ENCODE peak calls at places on chromosomes 7 and 10, in five cellular contexts. W is CD4-positive, alpha-beta T cell; N is heart right ventricle; C is uterus; Q is upper lobe of left lung. I is an unnamed sample.

GRCh38 chr7:82050134-82050533 is 280.3 kb upstream of the HGF start:
- DNase-seq in W (no peak), Q (no peak), N (no peak), C (no peak), I (peak)

GRCh38 chr10:3099291-3100092 is 32.1 kb downstream of the PFKP start:
- DNase-seq in W (no peak), Q (peak), C (no peak), N (no peak), I (no peak)

GRCh38 chr7:82740246-82740848 is 296.8 kb upstream of the CACNA2D1 start:
- DNase-seq in Q (peak), C (no peak), W (no peak), N (peak), I (peak)

GRCh38 chr10:2329082-2329481 is 591.8 kb upstream of the ADARB2 start:
- DNase-seq in Q (no peak), W (no peak), C (no peak), N (no peak), I (no peak)

GRCh38 chr10:118800920-118801319 is 46.1 kb upstream of the CACUL1 start:
- DNase-seq in Q (no peak), W (no peak), C (no peak), N (peak), I (peak)

GRCh38 chr10:404341-404740 is 269.1 kb downstream of the ZMYND11 start:
- DNase-seq in C (no peak), Q (no peak), W (no peak), N (no peak), I (no peak)

GRCh38 chr7:200290-200689 is 7.9 kb downstream of the FAM20C start:
- DNase-seq in N (no peak), Q (no peak), W (no peak), C (no peak), I (no peak)

GRCh38 chr7:147990837-147991236 is 599.7 kb upstream of the C7orf33 start:
- DNase-seq in C (no peak), W (no peak), Q (no peak), N (no peak), I (no peak)

GRCh38 chr10:115432188-115432819 is 339.1 kb downstream of the ATRNL1 start:
- DNase-seq in C (no peak), N (no peak), W (no peak), Q (no peak), I (no peak)

GRCh38 chr10:101189461-101190401 is 39.5 kb downstream of the LBX1 start:
- DNase-seq in Q (no peak), N (no peak), C (no peak), W (no peak), I (no peak)

GRCh38 chr10:106577266-106577665 is 587.2 kb downstream of the SORCS1 start:
- DNase-seq in C (no peak), Q (no peak), N (no peak), W (no peak), I (no peak)

GRCh38 chr7:24764972-24765744 is 7.9 kb upstream of the GSDME start:
- DNase-seq in W (no peak), N (no peak), C (no peak), Q (no peak), I (no peak)

GRCh38 chr7:94657771-94658693 is 2.1 kb upstream of the SGCE start:
- DNase-seq in C (peak), Q (peak), W (peak), N (peak), I (peak)

GRCh38 chr7:34451923-34452322 is 206.1 kb upstream of the NPSR1 start:
- DNase-seq in Q (no peak), N (no peak), W (no peak), C (no peak), I (no peak)

GRCh38 chr7:45067582-45067981 is 21.2 kb downstream of the NACAD start:
- DNase-seq in W (no peak), C (no peak), N (no peak), Q (no peak), I (peak)

GRCh38 chr7:158651968-158652555 is 52.5 kb downstream of the NCAPG2 start:
- DNase-seq in W (no peak), N (no peak), Q (no peak), C (no peak), I (no peak)

GRCh38 chr7:45660901-45661211 is 86.7 kb downstream of the ADCY1 start:
- DNase-seq in W (no peak), N (no peak), C (no peak), Q (no peak), I (no peak)

GRCh38 chr10:97185326-97186058 is at the start of gene SLIT1:
- DNase-seq in N (no peak), Q (no peak), C (no peak), W (no peak), I (no peak)

GRCh38 chr7:55432937-55433784 is 68.0 kb downstream of the LANCL2 start:
- DNase-seq in N (no peak), Q (no peak), C (no peak), W (no peak), I (no peak)

GRCh38 chr7:131105294-131105802 is 222.3 kb upstream of the MKLN1 start:
- DNase-seq in C (peak), Q (peak), W (no peak), N (no peak), I (peak)

GRCh38 chr7:135200824-135201331 is 10.4 kb downstream of the WDR91 start:
- DNase-seq in C (no peak), N (no peak), Q (no peak), W (no peak), I (no peak)

GRCh38 chr7:139889186-139889871 is 60.3 kb downstream of the TBXAS1 start:
- DNase-seq in W (no peak), Q (no peak), C (no peak), N (no peak), I (no peak)

GRCh38 chr7:37067961-37068536 is 343.8 kb upstream of the AOAH start:
- DNase-seq in C (no peak), N (no peak), W (no peak), Q (no peak), I (no peak)

GRCh38 chr10:68471063-68471585 is 649 bp downstream of the DNA2 start:
- DNase-seq in C (no peak), N (no peak), W (no peak), Q (no peak), I (no peak)

GRCh38 chr10:82942572-82943091 is 1067.6 kb downstream of the NRG3 start:
- DNase-seq in W (no peak), N (no peak), Q (no peak), C (no peak), I (peak)

GRCh38 chr7:134890246-134891240 is 95.8 kb upstream of the AGBL3 start:
- DNase-seq in Q (no peak), W (no peak), C (peak), N (peak), I (peak)

GRCh38 chr7:132783824-132784223 is 207.6 kb upstream of the PLXNA4 start:
- DNase-seq in Q (no peak), W (no peak), N (no peak), C (no peak), I (no peak)

GRCh38 chr10:44980309-44981171 is 1.9 kb upstream of the DEPP1 start:
- DNase-seq in C (no peak), N (no peak), Q (peak), W (peak), I (no peak)

GRCh38 chr7:69947998-69948397 is 349.7 kb downstream of the AUTS2 start:
- DNase-seq in N (no peak), Q (no peak), C (no peak), W (no peak), I (no peak)

GRCh38 chr10:25047902-25048301 is 31.5 kb downstream of the THNSL1 start:
- DNase-seq in W (no peak), N (peak), Q (no peak), C (no peak), I (no peak)

GRCh38 chr10:33841678-33842077 is 507.2 kb upstream of the NRP1 start:
- DNase-seq in C (no peak), W (no peak), Q (no peak), N (no peak), I (no peak)

GRCh38 chr10:234708-235406 is 99.6 kb downstream of the ZMYND11 start:
- DNase-seq in C (no peak), W (no peak), Q (no peak), N (no peak), I (no peak)

GRCh38 chr10:89100680-89101079 is 106.4 kb downstream of the CH25H start:
- DNase-seq in W (no peak), C (no peak), N (no peak), Q (no peak), I (no peak)

GRCh38 chr7:38660427-38661099 is 29.4 kb upstream of the AMPH start:
- DNase-seq in C (no peak), N (no peak), W (no peak), Q (peak), I (no peak)

GRCh38 chr10:18721067-18721466 is 61.8 kb downstream of the ARL5B start:
- DNase-seq in Q (no peak), N (no peak), W (no peak), C (no peak), I (no peak)

GRCh38 chr10:18723801-18724200 is 64.6 kb downstream of the ARL5B start:
- DNase-seq in Q (no peak), C (no peak), N (no peak), W (no peak), I (no peak)

GRCh38 chr10:18719811-18720210 is 60.6 kb downstream of the ARL5B start:
- DNase-seq in Q (no peak), N (no peak), C (no peak), W (no peak), I (no peak)
- H3K27ac ChIP-seq in Q (no peak), N (no peak), C (no peak), W (no peak), I (no peak)

GRCh38 chr7:2452074-2452507 is 24.1 kb downstream of the GRIFIN start:
- DNase-seq in W (no peak), Q (peak), N (no peak), C (no peak), I (no peak)
- H3K27ac ChIP-seq in W (no peak), Q (peak), N (no peak), C (no peak), I (no peak)

DNA sequence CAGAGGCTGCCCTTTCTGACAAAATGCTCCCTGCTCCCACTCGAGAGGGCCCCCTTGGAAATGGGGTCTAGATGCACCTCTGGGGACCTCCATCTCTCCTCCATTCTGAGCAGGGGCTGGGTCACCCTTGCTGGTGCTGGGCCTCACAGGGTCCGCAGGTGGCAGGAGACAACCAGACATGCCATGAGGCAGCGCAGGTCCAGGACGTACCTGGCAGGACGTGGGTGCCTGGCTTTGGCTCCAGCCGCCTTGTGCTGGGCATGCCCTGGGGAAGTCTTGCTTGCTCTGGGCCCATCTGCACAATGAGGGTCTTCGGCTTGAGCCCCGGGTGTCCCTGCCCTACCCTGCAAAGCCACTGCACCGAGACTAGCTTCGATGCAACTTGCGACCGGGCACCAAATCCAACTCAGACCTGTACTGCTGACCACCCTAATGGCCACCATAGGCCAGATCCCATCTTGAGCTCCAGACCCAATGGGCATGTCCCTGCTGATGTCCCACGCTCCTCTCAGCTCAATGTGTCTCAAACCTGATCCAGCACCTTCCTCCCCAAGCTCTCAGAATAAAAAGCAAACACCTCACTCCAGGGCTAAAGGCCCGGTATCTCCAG is 107.0 kb downstream of the FAM53B start:
- DNase-seq in Q (no peak), C (no peak), N (no peak), W (no peak), I (no peak)
- H3K27ac ChIP-seq in Q (no peak), C (no peak), N (no peak), W (peak), I (no peak)

DNA sequence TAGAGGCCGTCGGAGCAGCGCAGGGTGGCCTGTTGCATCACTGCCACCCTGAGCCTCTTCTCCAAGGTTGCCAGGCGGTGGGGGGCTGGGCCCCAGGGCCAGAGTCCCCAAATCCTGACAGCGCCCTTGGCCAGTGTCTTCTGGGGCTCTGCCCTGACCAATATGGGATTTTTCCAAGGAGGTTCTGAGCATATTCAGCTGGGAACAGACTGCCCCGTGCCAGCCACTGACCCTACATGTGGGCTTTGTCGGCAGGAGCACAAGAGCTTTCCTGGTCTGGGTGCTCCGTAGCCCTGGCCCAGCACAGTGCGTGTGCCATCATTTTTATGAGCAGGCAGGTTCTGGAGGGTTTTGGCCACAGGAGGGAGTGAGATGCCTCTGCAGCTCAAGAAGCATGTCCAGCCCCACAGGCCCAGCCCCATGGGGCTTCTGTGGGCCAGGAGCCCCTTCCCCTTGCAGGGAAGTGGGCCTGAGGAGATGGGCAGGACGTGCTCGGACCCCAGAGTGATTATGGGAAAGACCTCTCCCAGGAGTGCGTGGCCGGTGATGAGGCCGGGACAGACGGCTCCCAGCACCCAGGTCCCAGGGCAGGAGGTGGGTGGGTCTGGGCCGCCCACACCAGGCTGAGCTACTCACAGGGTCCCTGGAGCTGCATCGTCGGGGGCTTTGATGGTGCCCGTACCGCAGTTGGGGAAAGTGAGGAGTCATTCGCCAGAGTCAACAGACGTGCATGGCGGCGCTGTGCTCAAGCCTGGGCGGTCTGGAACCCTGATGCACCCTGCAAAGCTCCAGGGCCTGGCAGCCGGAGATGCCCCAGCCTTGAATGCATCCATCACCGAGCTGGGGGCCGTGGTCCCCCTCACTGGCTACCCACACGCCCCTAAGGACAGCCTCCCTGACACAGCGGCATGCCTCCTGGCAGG is 66.6 kb downstream of the PWWP2B start:
- DNase-seq in Q (no peak), N (no peak), W (no peak), C (no peak), I (peak)
- H3K27ac ChIP-seq in Q (peak), N (peak), W (no peak), C (peak), I (no peak)

DNA sequence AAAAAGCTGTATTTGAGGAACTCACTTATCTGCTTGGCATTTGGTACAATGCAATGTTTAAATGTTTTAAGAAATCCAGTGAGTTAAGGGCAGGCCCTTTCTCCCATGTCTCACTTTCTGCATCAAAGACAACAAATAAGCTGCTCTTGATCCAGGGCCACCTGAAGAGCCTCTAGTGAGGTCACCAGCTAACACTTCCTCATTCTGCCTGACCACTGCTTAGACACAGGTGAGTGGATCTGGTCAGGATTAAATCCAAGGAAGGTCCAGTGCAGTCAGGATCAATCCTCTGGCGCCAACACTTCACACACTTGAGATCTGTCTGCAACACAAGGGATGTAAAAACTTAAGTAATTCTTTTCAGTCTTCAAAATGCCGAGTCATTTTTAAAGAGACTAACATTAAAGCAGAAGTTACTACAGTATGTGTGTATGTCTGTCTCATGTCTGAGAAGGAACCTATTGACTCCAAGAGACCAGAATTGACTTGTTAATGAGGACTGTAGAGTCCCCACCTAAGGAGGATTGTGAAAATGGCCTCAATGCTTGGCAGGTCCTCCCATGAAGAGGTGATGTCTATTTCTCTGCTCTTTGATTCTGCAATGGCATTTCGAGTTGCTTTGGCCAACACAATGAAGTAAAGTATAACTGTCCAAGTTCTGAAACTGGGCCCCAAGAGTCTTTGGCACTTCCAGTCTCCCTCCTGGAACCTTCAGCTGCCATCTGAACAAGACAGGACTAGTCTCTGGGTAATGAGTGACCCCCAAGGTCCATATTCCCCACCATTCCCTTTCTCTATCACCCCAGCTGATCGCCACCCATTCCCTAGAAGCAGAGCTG is 43.1 kb downstream of the CREB3L2 start:
- DNase-seq in C (no peak), W (no peak), N (no peak), Q (peak), I (no peak)
- H3K27ac ChIP-seq in C (peak), W (no peak), N (no peak), Q (peak), I (no peak)

GRCh38 chr7:30134523-30135270 is at the start of gene MTURN:
- DNase-seq in N (peak), W (peak), C (peak), Q (peak), I (peak)

GRCh38 chr7:30136339-30136738 is 1.6 kb downstream of the MTURN start:
- DNase-seq in W (no peak), C (no peak), Q (no peak), N (no peak), I (no peak)

GRCh38 chr7:30136743-30137485 is 2.1 kb downstream of the MTURN start:
- DNase-seq in W (no peak), C (no peak), Q (no peak), N (no peak), I (no peak)

GRCh38 chr7:30135271-30135550 is 425 bp downstream of the MTURN start:
- DNase-seq in Q (no peak), C (no peak), W (no peak), N (no peak), I (no peak)

GRCh38 chr7:30135551-30136271 is 925 bp downstream of the MTURN start:
- DNase-seq in C (peak), W (peak), Q (peak), N (peak), I (peak)
- H3K27ac ChIP-seq in C (peak), W (no peak), Q (peak), N (peak), I (no peak)

I was measured in adrenal gland.